ENCODE peak calls at places on chromosomes 12 and 14, in five cellular contexts. K is aorta, B is body of pancreas, O is cardiac muscle cell, N is psoas muscle. R is an unnamed sample.

GRCh38 chr12:71780207-71780822 is 25.7 kb downstream of the RAB21 start:
- DNase-seq in K (no peak), B (peak), O (peak), N (no peak), R (no peak)

GRCh38 chr14:100532154-100532915 is 54.9 kb downstream of the BEGAIN start:
- DNase-seq in K (peak), B (peak), O (no peak), N (no peak), R (no peak)

GRCh38 chr12:64687816-64688599 is 71.2 kb downstream of the GNS start:
- DNase-seq in K (no peak), B (no peak), O (no peak), N (no peak), R (no peak)

GRCh38 chr14:105211758-105212089 is 30.6 kb upstream of the NUDT14 start:
- DNase-seq in K (no peak), B (no peak), O (no peak), N (no peak), R (no peak)

GRCh38 chr12:45909041-45909713 is 81.2 kb downstream of the SCAF11 start:
- DNase-seq in K (no peak), B (no peak), O (no peak), N (no peak), R (no peak)

GRCh38 chr12:48969847-48970701 is 1.5 kb downstream of the WNT10B start:
- DNase-seq in K (peak), B (no peak), O (peak), N (no peak), R (no peak)

GRCh38 chr12:64236549-64236948 is 14.5 kb upstream of the KICS2 start:
- DNase-seq in K (no peak), B (no peak), O (no peak), N (no peak), R (no peak)

GRCh38 chr14:104094056-104094708 is 8.7 kb downstream of the ASPG start:
- DNase-seq in K (no peak), B (no peak), O (no peak), N (no peak), R (no peak)

GRCh38 chr12:94750891-94751290 is 100.5 kb upstream of the TMCC3 start:
- DNase-seq in K (no peak), B (no peak), O (no peak), N (no peak), R (no peak)

GRCh38 chr14:21199611-21200570 is 44.0 kb upstream of the OR5AU1 start:
- DNase-seq in K (no peak), B (no peak), O (no peak), N (no peak), R (no peak)

GRCh38 chr12:59388694-59389093 is 207.1 kb upstream of the SLC16A7 start:
- DNase-seq in K (no peak), B (no peak), O (no peak), N (no peak), R (no peak)

GRCh38 chr12:89179983-89180382 is 172.3 kb downstream of the DUSP6 start:
- DNase-seq in K (no peak), B (peak), O (no peak), N (no peak), R (no peak)

GRCh38 chr12:108700833-108701450 is 30.4 kb downstream of the CORO1C start:
- DNase-seq in K (no peak), B (no peak), O (no peak), N (no peak), R (no peak)

GRCh38 chr12:76719171-76719631 is 44.7 kb upstream of the ZDHHC17 start:
- DNase-seq in K (no peak), B (no peak), O (no peak), N (no peak), R (no peak)

GRCh38 chr12:98838282-98838681 is 193.2 kb downstream of the APAF1 start:
- DNase-seq in K (no peak), B (no peak), O (no peak), N (no peak), R (no peak)

GRCh38 chr14:53951661-53952265 is 4.9 kb downstream of the BMP4 start:
- DNase-seq in K (peak), B (no peak), O (peak), N (no peak), R (no peak)

GRCh38 chr14:101823081-101823480 is 61.6 kb downstream of the PPP2R5C start:
- DNase-seq in K (no peak), B (no peak), O (no peak), N (no peak), R (no peak)

GRCh38 chr14:101825797-101826196 is 64.3 kb downstream of the PPP2R5C start:
- DNase-seq in K (no peak), B (no peak), O (no peak), N (no peak), R (no peak)

GRCh38 chr14:101824339-101824727 is 62.8 kb downstream of the PPP2R5C start:
- DNase-seq in K (no peak), B (no peak), O (no peak), N (no peak), R (no peak)

GRCh38 chr14:101821528-101821927 is 60.0 kb downstream of the PPP2R5C start:
- DNase-seq in K (no peak), B (no peak), O (no peak), N (no peak), R (no peak)

GRCh38 chr14:101823511-101824120 is 62.1 kb downstream of the PPP2R5C start:
- DNase-seq in K (no peak), B (peak), O (no peak), N (no peak), R (no peak)
- H3K4me3 ChIP-seq in K (peak), B (no peak), O (no peak), N (peak), R (no peak)

DNA sequence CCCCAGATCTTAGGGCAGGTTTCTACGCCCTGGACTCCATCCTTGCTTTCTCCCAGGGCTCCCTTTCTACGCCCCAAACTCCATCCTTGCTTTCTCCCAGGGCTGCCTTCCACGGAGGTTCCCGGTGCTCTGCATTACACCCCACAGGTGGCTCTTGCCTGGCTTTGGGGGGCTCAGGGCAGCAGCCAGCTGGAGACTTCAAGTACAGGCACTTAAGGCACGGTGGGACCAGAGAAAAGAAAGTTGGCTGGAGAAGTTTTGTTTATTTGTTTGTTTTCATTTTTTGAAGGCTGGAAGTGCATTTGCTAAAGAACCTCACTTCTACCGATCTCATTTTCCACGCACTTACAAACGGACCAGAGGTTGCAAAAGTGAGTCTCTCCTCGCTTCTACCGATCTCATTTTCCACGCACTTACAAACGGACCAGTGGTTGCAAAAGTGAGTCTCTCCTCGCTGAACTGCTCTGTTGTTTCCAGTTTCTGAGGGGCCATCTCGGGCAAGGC is 103.8 kb upstream of the MED13L start:
- DNase-seq in K (peak), B (no peak), O (no peak), N (no peak), R (no peak)
- H3K4me3 ChIP-seq in K (no peak), B (no peak), O (no peak), N (no peak), R (no peak)

GRCh38 chr12:8012910-8013309 is 19.6 kb upstream of the FOXJ2 start:
- DNase-seq in K (no peak), B (no peak), O (no peak), N (no peak), R (no peak)

GRCh38 chr12:8011331-8011730 is 21.2 kb upstream of the FOXJ2 start:
- DNase-seq in K (no peak), B (no peak), O (no peak), N (no peak), R (no peak)

GRCh38 chr12:8018666-8019581 is 13.6 kb upstream of the FOXJ2 start:
- DNase-seq in K (peak), B (no peak), O (peak), N (peak), R (no peak)

DNA sequence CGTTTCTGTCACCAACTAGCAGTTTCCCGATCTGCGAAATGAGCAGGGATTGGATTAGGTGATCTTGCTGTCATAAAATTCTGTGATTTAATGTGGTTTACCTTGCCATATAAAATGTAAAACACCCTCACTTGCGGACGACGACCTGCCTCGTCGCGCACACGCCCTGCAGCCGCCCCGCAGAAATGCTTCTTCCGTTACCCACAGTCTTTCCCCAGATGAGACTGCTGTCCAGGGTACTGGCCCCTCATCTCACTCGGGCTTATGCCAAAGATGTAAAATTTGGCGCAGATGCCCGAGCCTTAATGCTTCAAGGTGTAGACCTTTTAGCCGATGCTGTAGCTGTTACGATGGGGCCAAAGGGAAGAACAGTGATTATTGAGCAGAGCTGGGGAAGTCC is 17.7 kb upstream of the FOXJ2 start:
- DNase-seq in K (no peak), B (no peak), O (no peak), N (no peak), R (no peak)
- H3K4me3 ChIP-seq in K (no peak), B (no peak), O (no peak), N (no peak), R (no peak)

GRCh38 chr12:19873146-19873545 is 433.9 kb downstream of the AEBP2 start:
- DNase-seq in K (no peak), B (no peak), O (no peak), N (no peak), R (no peak)
- H3K4me3 ChIP-seq in K (no peak), B (no peak), O (no peak), N (no peak), R (no peak)

DNA sequence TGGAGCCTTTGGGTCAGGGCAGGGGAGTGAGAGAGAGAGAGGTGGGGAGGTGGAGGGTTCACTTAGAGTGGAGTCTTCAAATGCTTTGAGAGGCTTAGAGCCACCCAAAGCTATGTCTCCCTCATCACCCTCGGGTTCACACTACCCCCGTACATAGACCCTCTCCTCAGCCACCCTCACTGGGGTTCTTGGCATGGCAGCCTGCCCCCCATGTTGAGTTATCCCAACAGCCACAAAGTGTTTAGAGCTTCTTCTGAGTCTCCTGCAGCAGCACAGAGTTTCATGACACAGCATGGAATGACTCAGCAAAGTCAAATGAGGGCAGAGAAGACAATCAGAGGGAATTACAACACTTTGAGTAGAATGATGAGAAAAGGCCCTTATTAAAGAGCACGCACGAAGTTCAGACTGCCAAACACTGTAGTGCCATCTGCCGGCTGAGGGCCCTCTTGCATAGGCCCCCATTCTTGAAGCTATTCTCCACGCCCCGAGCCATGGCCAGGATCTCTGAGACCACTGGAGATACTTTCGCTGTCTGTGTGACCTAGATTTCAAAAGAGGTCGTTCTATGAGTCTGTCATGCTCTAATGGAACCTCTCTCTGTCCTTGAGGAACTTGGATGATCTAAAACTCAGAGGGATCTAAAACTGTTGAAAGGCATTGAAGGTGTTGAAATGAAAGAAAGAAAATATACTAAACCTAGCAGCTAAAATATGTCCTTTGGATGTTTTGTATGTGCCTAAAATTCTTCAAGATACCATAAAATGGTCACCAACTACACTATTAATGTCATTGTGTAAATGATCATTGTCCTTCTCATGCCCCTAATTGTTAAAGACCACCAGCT is 221.9 kb downstream of the PELI2 start:
- DNase-seq in K (peak), B (peak), O (peak), N (peak), R (peak)
- H3K4me3 ChIP-seq in K (no peak), B (no peak), O (no peak), N (no peak), R (no peak)

DNA sequence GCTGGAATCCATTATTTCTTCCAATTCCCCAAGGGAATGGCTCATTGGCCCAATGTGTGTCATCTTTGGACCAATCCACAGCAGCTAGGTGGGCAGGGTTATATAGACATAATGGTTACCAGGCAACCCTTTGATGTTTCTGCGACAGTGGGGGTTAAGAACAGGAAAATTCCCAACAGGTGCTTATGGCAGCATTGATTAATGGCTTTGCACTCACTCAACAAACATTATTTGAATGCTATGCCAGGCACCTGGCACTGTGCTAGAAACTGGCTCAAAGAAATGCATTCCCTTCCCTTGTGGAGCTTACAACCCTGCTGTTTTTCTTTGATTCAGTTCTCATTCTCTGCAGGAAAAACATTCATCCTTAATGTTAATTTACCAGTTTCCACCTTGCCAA is 1221.0 kb downstream of the AACS start:
- DNase-seq in K (no peak), B (peak), O (no peak), N (no peak), R (no peak)
- H3K4me3 ChIP-seq in K (no peak), B (no peak), O (no peak), N (no peak), R (no peak)

GRCh38 chr14:50383618-50384225 is 13.0 kb downstream of the CDKL1 start:
- DNase-seq in K (no peak), B (peak), O (peak), N (no peak), R (no peak)
- H3K4me3 ChIP-seq in K (no peak), B (no peak), O (no peak), N (no peak), R (no peak)

DNA sequence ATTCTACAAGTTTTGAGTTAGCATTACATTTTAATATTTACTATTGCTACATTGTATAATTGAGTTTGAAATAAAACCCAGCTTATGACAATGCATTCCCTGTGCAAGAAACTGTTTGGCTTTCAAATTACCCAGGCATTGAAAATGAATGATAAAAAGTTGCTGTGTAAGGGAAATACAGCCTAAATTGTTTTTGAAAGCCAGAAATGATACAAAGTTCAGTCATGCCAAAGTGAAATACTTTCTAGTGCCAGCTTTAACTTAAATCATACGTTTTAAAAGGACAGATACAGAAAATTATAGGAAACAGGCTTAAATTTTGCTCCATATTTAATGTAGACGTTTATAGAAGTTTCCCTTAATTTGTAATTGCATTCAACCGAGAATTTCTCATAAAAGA is 2.8 kb downstream of the MGAT2 start:
- DNase-seq in K (no peak), B (no peak), O (no peak), N (no peak), R (no peak)
- H3K4me3 ChIP-seq in K (no peak), B (no peak), O (no peak), N (peak), R (no peak)

DNA sequence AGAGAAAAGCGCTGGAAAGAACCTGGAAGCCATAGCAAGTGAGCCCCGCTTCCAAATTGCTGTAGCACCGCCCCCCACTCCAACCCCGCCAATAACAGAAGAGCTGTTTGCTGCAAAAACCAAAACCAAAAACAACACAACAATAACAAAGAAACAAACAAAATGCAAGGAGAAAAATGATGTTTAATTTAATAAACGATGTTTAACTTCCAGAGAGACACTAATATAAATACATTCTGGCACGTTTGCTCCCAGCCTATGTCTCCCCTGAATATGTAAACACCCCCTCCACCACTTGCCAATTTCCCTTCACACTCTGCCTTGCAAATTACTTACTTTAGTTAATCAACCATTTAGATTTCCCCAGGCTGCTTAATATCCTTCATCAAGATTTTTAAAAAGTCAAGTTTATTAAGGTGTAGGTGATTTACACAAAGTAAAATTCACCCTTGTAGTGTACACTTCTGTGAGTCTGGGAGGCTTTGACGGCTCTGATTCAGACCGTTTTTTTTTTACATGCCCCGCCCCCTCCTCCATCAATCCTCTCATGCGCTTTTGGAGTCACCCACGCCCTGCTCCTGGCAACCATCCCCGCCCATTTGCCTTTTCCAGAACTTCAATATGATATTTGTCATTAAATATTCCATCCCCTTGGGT is 482 bp upstream of the IFI27L2 start:
- DNase-seq in K (peak), B (peak), O (peak), N (no peak), R (peak)
- H3K4me3 ChIP-seq in K (peak), B (no peak), O (peak), N (peak), R (peak)